ENCODE peak calls at places on chromosomes 4 and X, in seven cellular contexts. L is cardiac muscle cell; Z is skeletal muscle cell; Y is amniotic stem cell; E is bronchial epithelial cell; D is CD4-positive, alpha-beta T cell; R is astrocyte of the spinal cord. X is an unnamed sample.

GRCh38 chrX:41350150-41350975 is 16.4 kb downstream of the DDX3X start:
- DNase-seq in L (peak), Z (no peak), Y (no peak), E (no peak), D (no peak), R (peak), X (no peak)

GRCh38 chr4:121989715-121990114 is 37.9 kb upstream of the TRPC3 start:
- DNase-seq in L (no peak), Z (peak), Y (no peak), E (peak), D (no peak), R (peak), X (no peak)

GRCh38 chr4:54165011-54165410 is 64.1 kb upstream of the PDGFRA start:
- DNase-seq in L (no peak), Z (no peak), Y (no peak), E (no peak), D (no peak), R (no peak), X (no peak)

GRCh38 chr4:174592985-174593335 is 70.7 kb upstream of the HPGD start:
- DNase-seq in L (peak), Z (peak), Y (peak), E (peak), D (no peak), R (peak), X (no peak)

GRCh38 chrX:3345281-3346081 is 971 bp downstream of the MXRA5 start:
- DNase-seq in L (peak), Z (no peak), Y (no peak), E (peak), D (no peak), R (peak), X (no peak)

GRCh38 chrX:9278475-9279270 is 186.2 kb upstream of the TBL1X start:
- DNase-seq in L (no peak), Z (no peak), Y (no peak), E (no peak), D (no peak), R (peak), X (no peak)

GRCh38 chr4:114384629-114385028 is 214.0 kb upstream of the UGT8 start:
- DNase-seq in L (peak), Z (no peak), Y (peak), E (peak), D (no peak), R (peak), X (no peak)

GRCh38 chr4:41287852-41288251 is 31.1 kb downstream of the UCHL1 start:
- DNase-seq in L (no peak), Z (no peak), Y (no peak), E (no peak), D (no peak), R (no peak), X (no peak)

GRCh38 chrX:77597511-77597910 is 150.3 kb downstream of the FGF16 start:
- DNase-seq in L (no peak), Z (no peak), Y (no peak), E (no peak), D (no peak), R (no peak), X (no peak)

GRCh38 chr4:152265149-152265621 is 270.7 kb downstream of the FBXW7 start:
- DNase-seq in L (no peak), Z (no peak), Y (no peak), E (peak), D (no peak), R (peak), X (no peak)

GRCh38 chrX:25389276-25389675 is 373.5 kb upstream of the ARX start:
- DNase-seq in L (no peak), Z (no peak), Y (no peak), E (no peak), D (no peak), R (no peak), X (no peak)

GRCh38 chr4:163505374-163505773 is 10.9 kb downstream of the TMA16 start:
- DNase-seq in L (no peak), Z (no peak), Y (no peak), E (no peak), D (no peak), R (no peak), X (no peak)

GRCh38 chrX:8749697-8750096 is 17.8 kb upstream of the ANOS1 start:
- DNase-seq in L (no peak), Z (no peak), Y (no peak), E (no peak), D (no peak), R (no peak), X (no peak)

GRCh38 chr4:37988670-37989069 is 28.5 kb downstream of the PTTG2 start:
- DNase-seq in L (no peak), Z (no peak), Y (no peak), E (no peak), D (no peak), R (no peak), X (no peak)

GRCh38 chr4:94678896-94679295 is 78.9 kb upstream of the BMPR1B start:
- DNase-seq in L (no peak), Z (no peak), Y (no peak), E (peak), D (no peak), R (no peak), X (no peak)

GRCh38 chr4:100348472-100348871 is 158.2 kb upstream of the DDIT4L start:
- DNase-seq in L (no peak), Z (peak), Y (peak), E (peak), D (no peak), R (peak), X (no peak)

GRCh38 chr4:64068096-64068495 is 341.2 kb downstream of the TECRL start:
- DNase-seq in L (no peak), Z (no peak), Y (no peak), E (no peak), D (no peak), R (peak), X (no peak)

GRCh38 chrX:53263597-53264094 is 17.7 kb downstream of the IQSEC2 start:
- DNase-seq in L (no peak), Z (no peak), Y (peak), E (peak), D (no peak), R (peak), X (no peak)

GRCh38 chr4:164623099-164623498 is 130.8 kb upstream of the SMIM31 start:
- DNase-seq in L (no peak), Z (no peak), Y (no peak), E (no peak), D (no peak), R (no peak), X (no peak)